ENCODE peak calls at places on chromosome 10, in eight cellular contexts. K is PC-3, C is adrenal gland, S is stomach, O is HFFc6, U is MCF 10A, I is lower leg skin, J is GM06990. Y is an unnamed sample.

GRCh38 chr10:978826-979421 is 9.3 kb upstream of the GTPBP4 start:
- DNase-seq in K (no peak), C (no peak), S (no peak), O (no peak), U (peak; percentile 16), I (no peak), J (no peak), Y (no peak)

GRCh38 chr10:119616879-119617580 is 20.3 kb upstream of the TIAL1 start:
- DNase-seq in K (no peak), C (no peak), S (no peak), O (no peak), U (no peak), I (no peak), J (no peak), Y (no peak)

GRCh38 chr10:121405096-121405495 is 193.1 kb downstream of the FGFR2 start:
- DNase-seq in K (no peak), C (no peak), S (peak; percentile 28), O (no peak), U (no peak), I (no peak), J (no peak), Y (no peak)

GRCh38 chr10:127309609-127310008 is 113.2 kb upstream of the INSYN2A start:
- DNase-seq in K (no peak), C (no peak), S (no peak), O (no peak), U (no peak), I (no peak), J (no peak), Y (no peak)

GRCh38 chr10:34757933-34758332 is 57.2 kb downstream of the PARD3 start:
- DNase-seq in K (no peak), C (no peak), S (no peak), O (no peak), U (no peak), I (no peak), J (no peak), Y (no peak)

GRCh38 chr10:6501931-6502330 is 78.1 kb downstream of the PRKCQ start:
- DNase-seq in K (no peak), C (no peak), S (no peak), O (no peak), U (peak; percentile 84), I (no peak), J (no peak), Y (no peak)

GRCh38 chr10:111784936-111785465 is 398.6 kb downstream of the GPAM start:
- DNase-seq in K (no peak), C (no peak), S (no peak), O (no peak), U (no peak), I (no peak), J (no peak), Y (no peak)

GRCh38 chr10:88281592-88282268 is 301.4 kb downstream of the RNLS start:
- DNase-seq in K (no peak), C (no peak), S (no peak), O (peak; percentile 79), U (peak; percentile 91), I (no peak), J (no peak), Y (no peak)

GRCh38 chr10:21494221-21495001 is 31.1 kb downstream of the SKIDA1 start:
- DNase-seq in K (no peak), C (peak; percentile 50), S (no peak), O (no peak), U (no peak), I (peak; percentile 85), J (peak; percentile 48), Y (peak; percentile 59)

GRCh38 chr10:60564475-60564874 is 174.8 kb upstream of the ANK3 start:
- DNase-seq in K (peak; percentile 56), C (no peak), S (no peak), O (no peak), U (no peak), I (no peak), J (no peak), Y (no peak)

GRCh38 chr10:49767752-49768151 is 5.6 kb upstream of the OGDHL start:
- DNase-seq in K (no peak), C (no peak), S (no peak), O (no peak), U (no peak), I (no peak), J (no peak), Y (no peak)

GRCh38 chr10:33229944-33230267 is 104.6 kb downstream of the NRP1 start:
- DNase-seq in K (no peak), C (no peak), S (no peak), O (no peak), U (no peak), I (no peak), J (no peak), Y (no peak)

GRCh38 chr10:92418891-92419290 is 127.9 kb downstream of the MARCHF5 start:
- DNase-seq in K (no peak), C (no peak), S (no peak), O (no peak), U (no peak), I (no peak), J (no peak), Y (no peak)

GRCh38 chr10:92418221-92418620 is 127.3 kb downstream of the MARCHF5 start:
- DNase-seq in K (no peak), C (no peak), S (no peak), O (no peak), U (no peak), I (no peak), J (no peak), Y (no peak)

GRCh38 chr10:92421550-92421949 is 130.6 kb downstream of the MARCHF5 start:
- DNase-seq in K (no peak), C (no peak), S (no peak), O (no peak), U (no peak), I (no peak), J (no peak), Y (no peak)

GRCh38 chr10:92420554-92421275 is 129.7 kb downstream of the MARCHF5 start:
- DNase-seq in K (no peak), C (no peak), S (no peak), O (no peak), U (no peak), I (no peak), J (no peak), Y (no peak)

GRCh38 chr10:92419740-92420553 is 129.0 kb downstream of the MARCHF5 start:
- DNase-seq in K (no peak), C (peak; percentile 54), S (peak; percentile 52), O (no peak), U (no peak), I (no peak), J (no peak), Y (no peak)
- TF ChIP-seq CTCF in K (no peak), C (no peak), S (peak; percentile 12), O (peak; percentile 61), U (no peak), I (no peak), J (no peak), Y (no peak)

DNA sequence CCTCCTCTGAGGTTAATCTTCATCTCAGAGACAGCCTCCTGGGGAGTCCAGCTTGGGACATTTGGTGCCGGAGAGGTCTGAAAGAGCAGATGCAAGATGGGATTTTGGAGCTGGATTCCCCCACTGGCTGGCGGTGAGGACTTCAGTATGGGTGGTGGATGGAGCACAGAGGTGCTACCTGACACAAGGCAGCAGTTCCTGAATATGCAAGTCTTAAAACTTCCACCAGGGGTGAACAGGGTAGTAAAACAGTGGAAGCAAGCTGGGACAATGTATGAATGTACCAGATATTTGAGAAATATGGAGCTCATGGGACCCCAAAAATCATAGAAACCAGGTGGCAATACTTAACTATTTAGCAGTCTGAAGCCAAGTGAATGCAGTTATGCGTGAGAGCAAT is 4.8 kb upstream of the TAF3 start:
- DNase-seq in K (no peak), C (no peak), S (no peak), O (no peak), U (no peak), I (no peak), J (no peak), Y (no peak)
- TF ChIP-seq CTCF in K (no peak), C (no peak), S (no peak), O (peak; percentile 35), U (no peak), I (no peak), J (peak; percentile 5), Y (peak; percentile 14)

GRCh38 chr10:89852872-89853271 is 151.5 kb downstream of the KIF20B start:
- DNase-seq in K (no peak), C (no peak), S (no peak), O (no peak), U (no peak), I (no peak), J (no peak), Y (no peak)

GRCh38 chr10:89857399-89857798 is 156.0 kb downstream of the KIF20B start:
- DNase-seq in K (no peak), C (no peak), S (no peak), O (no peak), U (no peak), I (no peak), J (no peak), Y (no peak)

GRCh38 chr10:89853796-89854195 is 152.4 kb downstream of the KIF20B start:
- DNase-seq in K (no peak), C (no peak), S (no peak), O (no peak), U (no peak), I (no peak), J (no peak), Y (no peak)
- TF ChIP-seq CTCF in K (no peak), C (no peak), S (no peak), O (peak; percentile 23), U (no peak), I (no peak), J (no peak), Y (peak; percentile 28)

GRCh38 chr10:47021850-47022249 is 110.6 kb downstream of the PTPN20 start:
- DNase-seq in K (no peak), C (no peak), S (no peak), O (no peak), U (no peak), I (peak; percentile 68), J (no peak), Y (no peak)
- TF ChIP-seq CTCF in K (no peak), C (no peak), S (no peak), O (peak; percentile 67), U (no peak), I (no peak), J (peak; percentile 20), Y (no peak)